ENCODE peak calls at places on chromosomes 5 and 9, in six cellular contexts. One of them, this sample, is unnamed.

GRCh38 chr9:29212590-29213373 is 1639.5 kb upstream of the C9orf72 start:
- DNase-seq in neuronal stem cell: peak; percentile 24
- DNase-seq in OCI-LY7: no peak
- DNase-seq in fibroblast of lung: no peak
- DNase-seq in MM.1S: peak; percentile 35
- DNase-seq in HepG2: no peak
- DNase-seq in this sample: peak; percentile 6

GRCh38 chr5:62288118-62288517 is 17.9 kb upstream of the KIF2A start:
- DNase-seq in OCI-LY7: no peak
- DNase-seq in neuronal stem cell: no peak
- DNase-seq in MM.1S: no peak
- DNase-seq in fibroblast of lung: no peak
- DNase-seq in HepG2: no peak
- DNase-seq in this sample: no peak

GRCh38 chr9:104969116-104969515 is 41.2 kb upstream of the ABCA1 start:
- DNase-seq in neuronal stem cell: no peak
- DNase-seq in HepG2: no peak
- DNase-seq in OCI-LY7: no peak
- DNase-seq in MM.1S: no peak
- DNase-seq in fibroblast of lung: peak; percentile 17
- DNase-seq in this sample: peak; percentile 2

GRCh38 chr5:131589510-131590348 is 45.3 kb downstream of the RAPGEF6 start:
- DNase-seq in OCI-LY7: peak; percentile 71
- DNase-seq in fibroblast of lung: peak; percentile 61
- DNase-seq in MM.1S: peak; percentile 27
- DNase-seq in neuronal stem cell: peak; percentile 42
- DNase-seq in HepG2: peak; percentile 60
- DNase-seq in this sample: peak; percentile 63

GRCh38 chr9:127112056-127112455 is 10.4 kb downstream of the ANGPTL2 start:
- DNase-seq in fibroblast of lung: no peak
- DNase-seq in MM.1S: no peak
- DNase-seq in OCI-LY7: no peak
- DNase-seq in neuronal stem cell: no peak
- DNase-seq in HepG2: no peak
- DNase-seq in this sample: no peak

GRCh38 chr5:90528704-90529233 is 615 bp downstream of the LYSMD3 start:
- DNase-seq in HepG2: no peak
- DNase-seq in fibroblast of lung: peak; percentile 27
- DNase-seq in OCI-LY7: peak; percentile 21
- DNase-seq in neuronal stem cell: no peak
- DNase-seq in MM.1S: peak; percentile 38
- DNase-seq in this sample: peak; percentile 61

GRCh38 chr9:128203842-128204551 is 818 bp downstream of the DNM1 start:
- DNase-seq in OCI-LY7: no peak
- DNase-seq in fibroblast of lung: peak; percentile 57
- DNase-seq in HepG2: no peak
- DNase-seq in MM.1S: no peak
- DNase-seq in neuronal stem cell: peak; percentile 48
- DNase-seq in this sample: peak; percentile 71

GRCh38 chr9:135301271-135302263 is 178.0 kb upstream of the PPP1R26 start:
- DNase-seq in OCI-LY7: no peak
- DNase-seq in MM.1S: no peak
- DNase-seq in fibroblast of lung: no peak
- DNase-seq in HepG2: no peak
- DNase-seq in neuronal stem cell: no peak
- DNase-seq in this sample: no peak

GRCh38 chr5:130066644-130067043 is 162.4 kb downstream of the CHSY3 start:
- DNase-seq in fibroblast of lung: peak; percentile 55
- DNase-seq in MM.1S: no peak
- DNase-seq in OCI-LY7: no peak
- DNase-seq in neuronal stem cell: no peak
- DNase-seq in HepG2: no peak
- DNase-seq in this sample: peak; percentile 62

GRCh38 chr9:73131376-73131775 is 20.3 kb upstream of the ANXA1 start:
- DNase-seq in OCI-LY7: no peak
- DNase-seq in MM.1S: no peak
- DNase-seq in HepG2: no peak
- DNase-seq in neuronal stem cell: no peak
- DNase-seq in fibroblast of lung: peak; percentile 24
- DNase-seq in this sample: peak; percentile 56
- H2AFZ ChIP-seq in OCI-LY7: peak overlapping the region; percentile 94
- H2AFZ ChIP-seq in MM.1S: peak overlapping the region; percentile 64
- H2AFZ ChIP-seq in HepG2: no peak overlapping the region
- H2AFZ ChIP-seq in neuronal stem cell: peak overlapping the region; percentile 91
- H2AFZ ChIP-seq in fibroblast of lung: peak overlapping the region; percentile 4
- H2AFZ ChIP-seq in this sample: peak overlapping the region; percentile 85

GRCh38 chr5:7422262-7422661 is 26.3 kb downstream of the ADCY2 start:
- DNase-seq in OCI-LY7: no peak
- DNase-seq in HepG2: no peak
- DNase-seq in MM.1S: no peak
- DNase-seq in fibroblast of lung: peak; percentile 63
- DNase-seq in neuronal stem cell: no peak
- DNase-seq in this sample: no peak

GRCh38 chr5:7419367-7419766 is 23.4 kb downstream of the ADCY2 start:
- DNase-seq in neuronal stem cell: no peak
- DNase-seq in fibroblast of lung: no peak
- DNase-seq in OCI-LY7: no peak
- DNase-seq in HepG2: no peak
- DNase-seq in MM.1S: no peak
- DNase-seq in this sample: no peak

GRCh38 chr5:7420506-7421280 is 24.8 kb downstream of the ADCY2 start:
- DNase-seq in fibroblast of lung: no peak
- DNase-seq in MM.1S: no peak
- DNase-seq in OCI-LY7: no peak
- DNase-seq in HepG2: no peak
- DNase-seq in neuronal stem cell: no peak
- DNase-seq in this sample: no peak

GRCh38 chr5:7418276-7418675 is 22.3 kb downstream of the ADCY2 start:
- DNase-seq in HepG2: no peak
- DNase-seq in fibroblast of lung: no peak
- DNase-seq in MM.1S: no peak
- DNase-seq in OCI-LY7: no peak
- DNase-seq in neuronal stem cell: no peak
- DNase-seq in this sample: no peak

GRCh38 chr5:7419846-7420245 is 23.9 kb downstream of the ADCY2 start:
- DNase-seq in neuronal stem cell: no peak
- DNase-seq in HepG2: no peak
- DNase-seq in fibroblast of lung: no peak
- DNase-seq in MM.1S: no peak
- DNase-seq in OCI-LY7: no peak
- DNase-seq in this sample: no peak
- H3K4me1 ChIP-seq in neuronal stem cell: peaks cover 25% of the 10 kb centered on the region
- H3K4me1 ChIP-seq in HepG2: no peaks in the 10 kb centered on the region
- H3K4me1 ChIP-seq in fibroblast of lung: no peaks in the 10 kb centered on the region
- H3K4me1 ChIP-seq in MM.1S: no peaks in the 10 kb centered on the region
- H3K4me1 ChIP-seq in OCI-LY7: no peaks in the 10 kb centered on the region
- H3K4me1 ChIP-seq in this sample: no peaks in the 10 kb centered on the region

DNA sequence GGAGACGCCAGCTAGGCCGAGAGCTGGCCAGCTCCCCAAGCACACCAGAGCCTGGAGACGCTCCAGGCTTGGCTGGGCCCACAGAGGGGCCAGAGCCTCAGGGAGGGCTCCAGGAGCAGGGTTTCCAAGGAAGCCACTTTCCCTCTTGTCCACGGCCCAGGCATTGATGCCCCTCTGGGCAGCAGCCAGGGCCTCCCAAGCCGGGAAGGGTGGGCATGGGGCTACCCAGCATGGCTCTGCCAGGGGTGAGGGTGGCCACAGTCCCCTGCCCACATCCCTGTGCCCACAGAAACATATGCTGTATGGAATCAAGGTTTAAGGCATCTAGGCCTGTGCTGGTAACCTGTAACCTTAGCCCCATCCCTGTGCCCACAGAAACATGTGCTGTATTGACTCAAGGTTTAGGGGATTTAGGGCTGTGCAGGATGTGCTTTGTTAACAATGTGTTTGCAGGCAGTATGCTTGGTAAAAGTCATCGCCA is 1.5 kb upstream of the DPP7 start:
- DNase-seq in HepG2: no peak
- DNase-seq in OCI-LY7: no peak
- DNase-seq in neuronal stem cell: no peak
- DNase-seq in fibroblast of lung: no peak
- DNase-seq in MM.1S: no peak
- DNase-seq in this sample: no peak
- H3K4me2 ChIP-seq in HepG2: peak overlapping the region; percentile 77
- H3K4me2 ChIP-seq in OCI-LY7: no peak overlapping the region
- H3K4me2 ChIP-seq in neuronal stem cell: no peak overlapping the region
- H3K4me2 ChIP-seq in fibroblast of lung: no peak overlapping the region
- H3K4me2 ChIP-seq in MM.1S: no peak overlapping the region
- H3K4me2 ChIP-seq in this sample: no peak overlapping the region

DNA sequence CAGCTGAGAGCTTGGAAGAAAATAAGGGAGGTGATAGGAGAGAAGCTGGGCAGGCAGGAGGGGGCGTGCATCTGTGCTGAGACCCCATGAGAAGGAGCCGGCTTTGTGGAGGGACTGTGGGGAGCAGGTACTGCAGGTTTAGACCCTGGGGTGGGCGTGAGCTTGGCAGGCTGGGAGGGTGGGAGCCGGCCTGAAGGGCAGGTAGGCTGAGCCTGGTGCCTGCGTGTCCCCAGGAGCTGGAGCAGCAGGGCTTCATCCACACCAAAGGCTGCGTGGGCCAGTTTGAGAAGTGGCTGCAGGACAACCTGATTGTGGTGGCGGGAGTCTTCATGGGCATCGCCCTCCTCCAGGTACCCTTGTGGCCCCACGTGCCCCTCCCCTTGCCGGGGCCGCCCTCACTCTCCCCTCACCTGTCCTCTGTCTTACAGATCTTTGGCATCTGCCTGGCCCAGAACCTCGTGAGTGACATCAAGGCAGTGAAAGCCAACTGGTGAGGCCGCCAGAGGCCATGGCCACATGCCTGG is 9.2 kb downstream of the TSPAN17 start:
- DNase-seq in HepG2: no peak
- DNase-seq in MM.1S: no peak
- DNase-seq in fibroblast of lung: no peak
- DNase-seq in OCI-LY7: no peak
- DNase-seq in neuronal stem cell: no peak
- DNase-seq in this sample: no peak
- H2AFZ ChIP-seq in HepG2: no peak overlapping the region
- H2AFZ ChIP-seq in MM.1S: no peak overlapping the region
- H2AFZ ChIP-seq in fibroblast of lung: no peak overlapping the region
- H2AFZ ChIP-seq in OCI-LY7: no peak overlapping the region
- H2AFZ ChIP-seq in neuronal stem cell: no peak overlapping the region
- H2AFZ ChIP-seq in this sample: no peak overlapping the region

GRCh38 chr9:18749711-18750110 is 275.8 kb downstream of the ADAMTSL1 start:
- DNase-seq in neuronal stem cell: no peak
- DNase-seq in fibroblast of lung: no peak
- DNase-seq in MM.1S: no peak
- DNase-seq in HepG2: no peak
- DNase-seq in OCI-LY7: no peak
- DNase-seq in this sample: no peak
- H3K4me1 ChIP-seq in neuronal stem cell: peaks cover 12% of the 10 kb centered on the region
- H3K4me1 ChIP-seq in fibroblast of lung: peaks cover 3% of the 10 kb centered on the region
- H3K4me1 ChIP-seq in MM.1S: no peaks in the 10 kb centered on the region
- H3K4me1 ChIP-seq in HepG2: no peaks in the 10 kb centered on the region
- H3K4me1 ChIP-seq in OCI-LY7: no peaks in the 10 kb centered on the region
- H3K4me1 ChIP-seq in this sample: peaks cover 6% of the 10 kb centered on the region

GRCh38 chr9:89885156-89885555 is 280.3 kb downstream of the GADD45G start:
- DNase-seq in HepG2: no peak
- DNase-seq in OCI-LY7: no peak
- DNase-seq in neuronal stem cell: no peak
- DNase-seq in MM.1S: no peak
- DNase-seq in fibroblast of lung: no peak
- DNase-seq in this sample: no peak
- H3K4me2 ChIP-seq in HepG2: no peak overlapping the region
- H3K4me2 ChIP-seq in OCI-LY7: no peak overlapping the region
- H3K4me2 ChIP-seq in neuronal stem cell: no peak overlapping the region
- H3K4me2 ChIP-seq in MM.1S: no peak overlapping the region
- H3K4me2 ChIP-seq in fibroblast of lung: no peak overlapping the region
- H3K4me2 ChIP-seq in this sample: no peak overlapping the region

This sample was measured in GM23248.